ENCODE peak calls at places on chromosomes 11 and 22, in five cellular contexts. U is stimulated activated CD4-positive, alpha-beta T cell treated with anti-CD3 and anti-CD28 coated beads, Interleukin-1b, Interleukin-23, amount 100 ng/mL, for 24 hours; S is cardiac fibroblast; K is pancreas; L is tibial artery. C is an unnamed sample.

GRCh38 chr11:46346886-46347636 is at the start of gene DGKZ:
- DNase-seq in K (peak; percentile 93), L (peak; percentile 92), U (peak; percentile 72), S (peak; percentile 76), C (peak; percentile 84)

GRCh38 chr22:50683086-50683993 is 10.7 kb downstream of the SHANK3 start:
- DNase-seq in L (no peak), U (no peak), K (no peak), S (no peak), C (no peak)

GRCh38 chr11:82994615-82995014 is 77.1 kb downstream of the RAB30 start:
- DNase-seq in S (no peak), K (no peak), U (no peak), L (no peak), C (no peak)

GRCh38 chr22:41709341-41709740 is 10.0 kb downstream of the MEI1 start:
- DNase-seq in S (no peak), L (no peak), U (no peak), K (no peak), C (no peak)

GRCh38 chr22:50696799-50697561 is 24.4 kb downstream of the SHANK3 start:
- DNase-seq in U (no peak), K (no peak), L (no peak), S (no peak), C (no peak)

GRCh38 chr11:126929186-126930085 is 71.1 kb downstream of the KIRREL3 start:
- DNase-seq in U (no peak), K (no peak), L (no peak), S (peak; percentile 40), C (peak; percentile 59)

GRCh38 chr11:28228196-28228595 is 120.0 kb downstream of the METTL15 start:
- DNase-seq in K (no peak), L (no peak), S (peak; percentile 72), U (no peak), C (no peak)

GRCh38 chr11:96242191-96242845 is 100.7 kb downstream of the MAML2 start:
- DNase-seq in K (no peak), L (no peak), U (no peak), S (peak; percentile 74), C (no peak)

GRCh38 chr11:17640493-17641164 is 78.7 kb upstream of the MYOD1 start:
- DNase-seq in U (no peak), L (no peak), S (no peak), K (no peak), C (no peak)

GRCh38 chr22:32646476-32646875 is 155.0 kb upstream of the TIMP3 start:
- DNase-seq in S (no peak), L (no peak), K (no peak), U (no peak), C (no peak)

GRCh38 chr22:50165438-50166123 is 5.0 kb upstream of the PANX2 start:
- DNase-seq in U (no peak), K (no peak), S (no peak), L (no peak), C (no peak)